ENCODE peak calls at places on chromosomes 3 and 15, in nine cellular contexts. F is stimulated activated CD8-positive, alpha-beta memory T cell treated with anti-CD3 and anti-CD28 coated beads, Interleukin-7, amount 100 ng/mL, for 48 hours; B is AG08395; W is body of pancreas; L is EL; N is activated T-helper 1 cell treated with Interleukin-2 at 50 U/mL for 16 hours; O is coronary artery; J is HuH-7; A is progenitor cell of endocrine pancreas. G is an unnamed sample.
A peak's percentile ranks its signal among the peaks of the same experiment; 100 is the strongest.

GRCh38 chr15:62110000-62110851 is 43.4 kb downstream of the C2CD4A start:
- DNase-seq in F (no peak), B (peak; percentile 68), W (peak; percentile 62), L (peak; percentile 54), N (no peak), O (no peak), J (no peak), A (no peak), G (no peak)

GRCh38 chr3:66675383-66675782 is 174.6 kb upstream of the LRIG1 start:
- DNase-seq in F (no peak), B (peak; percentile 35), W (no peak), L (peak; percentile 63), N (no peak), O (no peak), J (no peak), A (no peak), G (no peak)

GRCh38 chr15:101176625-101177024 is 75.2 kb downstream of the CHSY1 start:
- DNase-seq in F (no peak), B (no peak), W (no peak), L (peak; percentile 60), N (no peak), O (no peak), J (no peak), A (no peak), G (no peak)

GRCh38 chr3:143332046-143332445 is 212.5 kb downstream of the CHST2 start:
- DNase-seq in F (no peak), B (no peak), W (no peak), L (no peak), N (no peak), O (no peak), J (no peak), A (no peak), G (no peak)

GRCh38 chr3:21750831-21751391 is at the start of gene ZNF385D:
- DNase-seq in F (no peak), B (peak; percentile 62), W (peak; percentile 15), L (peak; percentile 64), N (no peak), O (peak; percentile 89), J (no peak), A (peak; percentile 22), G (no peak)

GRCh38 chr3:69368129-69368741 is 17.7 kb downstream of the FRMD4B start:
- DNase-seq in F (no peak), B (no peak), W (no peak), L (peak; percentile 20), N (no peak), O (no peak), J (no peak), A (no peak), G (no peak)

GRCh38 chr15:31551323-31551722 is 224.7 kb downstream of the KLF13 start:
- DNase-seq in F (no peak), B (no peak), W (no peak), L (no peak), N (no peak), O (no peak), J (no peak), A (no peak), G (no peak)

GRCh38 chr3:48711727-48712126 is 5.3 kb downstream of the IP6K2 start:
- DNase-seq in F (no peak), B (no peak), W (no peak), L (no peak), N (no peak), O (no peak), J (no peak), A (no peak), G (no peak)

GRCh38 chr3:143529018-143529478 is 319.2 kb downstream of the SLC9A9 start:
- DNase-seq in F (no peak), B (no peak), W (no peak), L (no peak), N (no peak), O (no peak), J (no peak), A (no peak), G (no peak)

GRCh38 chr3:112813723-112814171 is 32.9 kb downstream of the CD200R1L start:
- DNase-seq in F (no peak), B (no peak), W (no peak), L (peak; percentile 13), N (no peak), O (no peak), J (no peak), A (no peak), G (no peak)

GRCh38 chr3:141981084-141981483 is 104.6 kb downstream of the ATP1B3 start:
- DNase-seq in F (no peak), B (no peak), W (no peak), L (no peak), N (no peak), O (no peak), J (no peak), A (no peak), G (no peak)

GRCh38 chr3:114127517-114127916 is 51.3 kb downstream of the DRD3 start:
- DNase-seq in F (no peak), B (no peak), W (no peak), L (no peak), N (no peak), O (no peak), J (no peak), A (no peak), G (no peak)

GRCh38 chr3:15982667-15983145 is 184.9 kb upstream of the ANKRD28 start:
- DNase-seq in F (no peak), B (peak; percentile 95), W (no peak), L (peak; percentile 99), N (no peak), O (no peak), J (no peak), A (no peak), G (no peak)

GRCh38 chr3:13517253-13517977 is 31.5 kb upstream of the FBLN2 start:
- DNase-seq in F (no peak), B (no peak), W (peak; percentile 39), L (no peak), N (no peak), O (peak; percentile 86), J (no peak), A (no peak), G (no peak)

GRCh38 chr3:23776352-23776891 is 29.3 kb upstream of the UBE2E1 start:
- DNase-seq in F (no peak), B (peak; percentile 86), W (no peak), L (peak; percentile 26), N (no peak), O (no peak), J (no peak), A (no peak), G (no peak)

GRCh38 chr3:84601303-84601702 is 357.5 kb upstream of the CADM2 start:
- DNase-seq in F (no peak), B (no peak), W (no peak), L (no peak), N (no peak), O (no peak), J (no peak), A (no peak), G (no peak)

GRCh38 chr3:71416868-71417267 is 166.7 kb downstream of the FOXP1 start:
- DNase-seq in F (no peak), B (no peak), W (no peak), L (no peak), N (no peak), O (no peak), J (no peak), A (no peak), G (no peak)

GRCh38 chr15:53962646-53963561 is 15.3 kb upstream of the UNC13C start:
- DNase-seq in F (no peak), B (no peak), W (no peak), L (no peak), N (no peak), O (no peak), J (peak; percentile 4), A (peak; percentile 10), G (no peak)

GRCh38 chr15:79886119-79886518 is 10.7 kb downstream of the MTHFS start:
- DNase-seq in F (no peak), B (no peak), W (no peak), L (no peak), N (no peak), O (no peak), J (peak; percentile 34), A (no peak), G (no peak)

GRCh38 chr3:11236588-11237461 is 35.4 kb upstream of the ATG7 start:
- DNase-seq in F (peak; percentile 41), B (peak; percentile 31), W (peak; percentile 66), L (peak; percentile 47), N (peak; percentile 55), O (no peak), J (peak; percentile 82), A (peak; percentile 68), G (peak; percentile 70)

GRCh38 chr15:101127503-101128076 is 124.3 kb downstream of the CHSY1 start:
- DNase-seq in F (no peak), B (peak; percentile 87), W (peak; percentile 54), L (peak; percentile 93), N (no peak), O (peak; percentile 91), J (no peak), A (no peak), G (peak; percentile 30)

GRCh38 chr3:50652709-50653108 is 22.0 kb upstream of the DOCK3 start:
- DNase-seq in F (no peak), B (no peak), W (peak; percentile 24), L (peak; percentile 39), N (peak; percentile 29), O (no peak), J (no peak), A (no peak), G (peak; percentile 23)

GRCh38 chr3:56976666-56977560 is 83.6 kb upstream of the SPATA12 start:
- DNase-seq in F (no peak), B (peak; percentile 35), W (no peak), L (peak; percentile 61), N (no peak), O (no peak), J (no peak), A (no peak), G (no peak)

GRCh38 chr3:56787784-56788256 is 13.9 kb downstream of the ARHGEF3 start:
- DNase-seq in F (no peak), B (no peak), W (no peak), L (no peak), N (no peak), O (no peak), J (no peak), A (no peak), G (no peak)

GRCh38 chr3:19146685-19147650 is 1.3 kb upstream of the KCNH8 start:
- DNase-seq in F (no peak), B (peak; percentile 50), W (peak; percentile 82), L (peak; percentile 46), N (peak; percentile 16), O (peak; percentile 75), J (peak; percentile 92), A (peak; percentile 84), G (peak; percentile 51)

GRCh38 chr15:66603301-66604179 is 37.7 kb upstream of the LCTL start:
- DNase-seq in F (peak; percentile 19), B (peak; percentile 79), W (peak; percentile 60), L (peak; percentile 60), N (peak; percentile 30), O (no peak), J (peak; percentile 88), A (peak; percentile 61), G (peak; percentile 53)

GRCh38 chr3:108462899-108463298 is 47.5 kb downstream of the MYH15 start:
- DNase-seq in F (no peak), B (peak; percentile 45), W (no peak), L (peak; percentile 38), N (no peak), O (no peak), J (no peak), A (no peak), G (no peak)

GRCh38 chr3:121431717-121432517 is 113.9 kb downstream of the POLQ start:
- DNase-seq in F (no peak), B (peak; percentile 50), W (peak; percentile 16), L (peak; percentile 51), N (peak; percentile 5), O (no peak), J (peak; percentile 34), A (no peak), G (peak; percentile 19)

GRCh38 chr3:57434041-57434440 is 110.1 kb downstream of the DNAH12 start:
- DNase-seq in F (no peak), B (peak; percentile 27), W (no peak), L (peak; percentile 43), N (no peak), O (no peak), J (peak; percentile 9), A (no peak), G (no peak)

GRCh38 chr3:135125171-135125801 is 330.2 kb downstream of the EPHB1 start:
- DNase-seq in F (no peak), B (peak; percentile 70), W (no peak), L (peak; percentile 25), N (no peak), O (no peak), J (peak; percentile 24), A (peak; percentile 38), G (no peak)

GRCh38 chr3:186365202-186365974 is 3.4 kb upstream of the DGKG start:
- DNase-seq in F (no peak), B (no peak), W (peak; percentile 58), L (no peak), N (no peak), O (peak; percentile 84), J (no peak), A (no peak), G (no peak)